ENCODE peak calls at places on chromosome X, in four cellular contexts. One of them, this sample, is unnamed.

GRCh38 chrX:46796574-46797191 is 37.8 kb upstream of the SLC9A7 start:
- DNase-seq in neural progenitor cell: peak
- DNase-seq in body of pancreas: peak
- DNase-seq in left lung: peak
- DNase-seq in this sample: peak

GRCh38 chrX:2267890-2268289 is 232.9 kb downstream of the DHRSX start:
- DNase-seq in neural progenitor cell: no peak
- DNase-seq in body of pancreas: no peak
- DNase-seq in left lung: no peak
- DNase-seq in this sample: no peak

GRCh38 chrX:150227321-150227860 is 135.7 kb upstream of the MAMLD1 start:
- DNase-seq in neural progenitor cell: no peak
- DNase-seq in body of pancreas: no peak
- DNase-seq in left lung: no peak
- DNase-seq in this sample: no peak

GRCh38 chrX:47080215-47080914 is 2.1 kb downstream of the RGN start:
- DNase-seq in neural progenitor cell: no peak
- DNase-seq in body of pancreas: peak
- DNase-seq in left lung: no peak
- DNase-seq in this sample: no peak

GRCh38 chrX:84186603-84187358 is 1.2 kb downstream of the RPS6KA6 start:
- DNase-seq in neural progenitor cell: no peak
- DNase-seq in body of pancreas: peak
- DNase-seq in left lung: no peak
- DNase-seq in this sample: no peak

GRCh38 chrX:69211701-69212100 is 46.4 kb upstream of the PJA1 start:
- DNase-seq in neural progenitor cell: no peak
- DNase-seq in body of pancreas: no peak
- DNase-seq in left lung: no peak
- DNase-seq in this sample: no peak

GRCh38 chrX:10457092-10457491 is 163.3 kb downstream of the MID1 start:
- DNase-seq in neural progenitor cell: no peak
- DNase-seq in body of pancreas: no peak
- DNase-seq in left lung: no peak
- DNase-seq in this sample: no peak

GRCh38 chrX:68163446-68163845 is 269.8 kb downstream of the OPHN1 start:
- DNase-seq in neural progenitor cell: no peak
- DNase-seq in body of pancreas: no peak
- DNase-seq in left lung: no peak
- DNase-seq in this sample: no peak

GRCh38 chrX:39805022-39805421 is 292.7 kb downstream of the BCOR start:
- DNase-seq in neural progenitor cell: no peak
- DNase-seq in body of pancreas: no peak
- DNase-seq in left lung: no peak
- DNase-seq in this sample: no peak

GRCh38 chrX:153732406-153732805 is 7.8 kb downstream of the ABCD1 start:
- DNase-seq in neural progenitor cell: no peak
- DNase-seq in body of pancreas: no peak
- DNase-seq in left lung: no peak
- DNase-seq in this sample: no peak

GRCh38 chrX:40132751-40133150 is 35.0 kb upstream of the BCOR start:
- DNase-seq in neural progenitor cell: no peak
- DNase-seq in body of pancreas: peak
- DNase-seq in left lung: peak
- DNase-seq in this sample: no peak

GRCh38 chrX:45709381-45709780 is 508.7 kb upstream of the DIPK2B start:
- DNase-seq in neural progenitor cell: no peak
- DNase-seq in body of pancreas: no peak
- DNase-seq in left lung: no peak
- DNase-seq in this sample: no peak

GRCh38 chrX:4182010-4182806 is 468.8 kb upstream of the PRKX start:
- DNase-seq in neural progenitor cell: no peak
- DNase-seq in body of pancreas: no peak
- DNase-seq in left lung: no peak
- DNase-seq in this sample: no peak

GRCh38 chrX:29397506-29397905 is 810.3 kb downstream of the IL1RAPL1 start:
- DNase-seq in neural progenitor cell: no peak
- DNase-seq in body of pancreas: no peak
- DNase-seq in left lung: no peak
- DNase-seq in this sample: no peak

GRCh38 chrX:16491461-16491860 is 158.5 kb upstream of the S100G start:
- DNase-seq in neural progenitor cell: peak
- DNase-seq in body of pancreas: no peak
- DNase-seq in left lung: no peak
- DNase-seq in this sample: no peak

GRCh38 chrX:17616936-17617335 is 120.4 kb upstream of the SCML1 start:
- DNase-seq in neural progenitor cell: peak
- DNase-seq in body of pancreas: no peak
- DNase-seq in left lung: no peak
- DNase-seq in this sample: no peak

GRCh38 chrX:47247206-47247998 is 14.6 kb downstream of the USP11 start:
- DNase-seq in neural progenitor cell: no peak
- DNase-seq in body of pancreas: no peak
- DNase-seq in left lung: no peak
- DNase-seq in this sample: no peak

GRCh38 chrX:1587161-1587560 is 4.2 kb upstream of the AKAP17A start:
- DNase-seq in neural progenitor cell: no peak
- DNase-seq in body of pancreas: no peak
- DNase-seq in left lung: no peak
- DNase-seq in this sample: no peak

DNA sequence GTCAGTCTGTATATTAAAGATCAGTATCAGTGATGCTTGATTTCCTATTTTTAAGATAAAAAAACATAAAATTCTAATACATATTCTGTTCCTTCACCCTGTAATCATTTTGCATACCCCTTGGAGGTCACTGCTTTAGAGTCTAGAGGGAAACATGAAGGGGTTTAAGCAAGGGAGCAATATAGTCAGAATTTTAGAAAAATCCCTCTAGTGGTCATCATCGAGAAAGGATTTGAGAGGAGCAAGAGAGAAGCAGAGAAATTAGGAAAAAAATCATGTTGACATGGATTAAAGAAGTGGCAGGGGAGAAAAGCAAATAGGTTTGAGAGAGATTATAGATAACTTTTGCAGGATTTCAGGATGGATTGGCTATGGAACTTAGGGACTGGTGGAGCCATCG is 11.1 kb downstream of the APEX2 start:
- DNase-seq in neural progenitor cell: no peak
- DNase-seq in body of pancreas: no peak
- DNase-seq in left lung: no peak
- DNase-seq in this sample: no peak
- TF ChIP-seq CTCF in neural progenitor cell: peak
- TF ChIP-seq CTCF in body of pancreas: no peak
- TF ChIP-seq CTCF in left lung: no peak
- TF ChIP-seq CTCF in this sample: no peak

DNA sequence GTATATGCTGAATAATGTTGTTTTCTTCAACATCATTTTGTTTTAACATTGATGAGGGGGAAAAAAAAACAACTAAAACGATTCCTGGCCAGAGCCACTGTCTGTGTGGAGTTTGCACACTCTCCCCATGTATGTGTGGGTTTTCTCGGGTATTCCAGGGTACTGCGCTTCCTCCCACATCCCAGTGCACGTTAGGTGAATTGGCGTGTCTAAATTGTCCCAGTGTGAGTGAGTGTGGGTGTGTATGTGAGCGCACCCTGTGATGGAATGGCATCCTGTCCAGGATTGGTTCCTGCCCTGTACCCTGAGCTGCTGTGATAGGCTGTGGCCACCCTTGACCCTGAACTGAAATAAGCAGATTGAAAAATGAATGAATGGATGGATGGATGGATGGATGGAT is 2.4 kb upstream of the DLG3 start:
- DNase-seq in neural progenitor cell: no peak
- DNase-seq in body of pancreas: no peak
- DNase-seq in left lung: no peak
- DNase-seq in this sample: no peak
- TF ChIP-seq CTCF in neural progenitor cell: no peak
- TF ChIP-seq CTCF in body of pancreas: no peak
- TF ChIP-seq CTCF in left lung: no peak
- TF ChIP-seq CTCF in this sample: no peak

GRCh38 chrX:120999413-120999812 is 13.9 kb upstream of the CT47A1 start:
- DNase-seq in neural progenitor cell: no peak
- DNase-seq in body of pancreas: no peak
- DNase-seq in left lung: no peak
- DNase-seq in this sample: peak

GRCh38 chrX:121000589-121000988 is 15.0 kb upstream of the CT47A1 start:
- DNase-seq in neural progenitor cell: peak
- DNase-seq in body of pancreas: no peak
- DNase-seq in left lung: no peak
- DNase-seq in this sample: peak
- TF ChIP-seq CTCF in neural progenitor cell: peak
- TF ChIP-seq CTCF in body of pancreas: no peak
- TF ChIP-seq CTCF in left lung: no peak
- TF ChIP-seq CTCF in this sample: no peak

GRCh38 chrX:128975716-128976115 is 547.6 kb downstream of the SMARCA1 start:
- DNase-seq in neural progenitor cell: peak
- DNase-seq in body of pancreas: peak
- DNase-seq in left lung: no peak
- DNase-seq in this sample: peak
- TF ChIP-seq CTCF in neural progenitor cell: peak
- TF ChIP-seq CTCF in body of pancreas: peak
- TF ChIP-seq CTCF in left lung: no peak
- TF ChIP-seq CTCF in this sample: no peak